ENCODE peak calls at places on chromosomes 4 and X, in ten cellular contexts. U is osteocyte, L is ascending aorta, I is neural crest cell, M is cardiac muscle cell, R is hepatocyte, S is heart right ventricle, H is right lobe of liver, D is endothelial cell, W is WERI-Rb-1. C is an unnamed sample.

GRCh38 chr4:121273191-121273590 is 107.6 kb downstream of the QRFPR start:
- DNase-seq in U (no peak), L (no peak), I (no peak), M (no peak), R (no peak), S (no peak), H (no peak), D (no peak), W (no peak), C (no peak)

GRCh38 chr4:76090241-76090691 is 15.8 kb downstream of the ART3 start:
- DNase-seq in U (no peak), L (no peak), I (no peak), M (no peak), R (peak), S (no peak), H (no peak), D (no peak), W (no peak), C (peak)

GRCh38 chrX:15464704-15465103 is 28.4 kb downstream of the PIR start:
- DNase-seq in U (no peak), L (no peak), I (no peak), M (no peak), R (no peak), S (no peak), H (no peak), D (no peak), W (no peak), C (no peak)

GRCh38 chr4:687048-687974 is 1.6 kb downstream of the SLC49A3 start:
- DNase-seq in U (no peak), L (peak), I (no peak), M (no peak), R (peak), S (peak), H (peak), D (no peak), W (peak), C (peak)

GRCh38 chr4:3070709-3071500 is 3.4 kb downstream of the HTT-AS start:
- DNase-seq in U (no peak), L (no peak), I (no peak), M (no peak), R (no peak), S (no peak), H (no peak), D (no peak), W (no peak), C (peak)

GRCh38 chrX:149470960-149471359 is 34.1 kb downstream of the IDS start:
- DNase-seq in U (peak), L (no peak), I (peak), M (peak), R (peak), S (peak), H (peak), D (peak), W (peak), C (peak)

GRCh38 chr4:101232074-101232776 is 115.1 kb downstream of the PPP3CA start:
- DNase-seq in U (peak), L (peak), I (no peak), M (no peak), R (peak), S (no peak), H (no peak), D (no peak), W (no peak), C (peak)

GRCh38 chr4:24988776-24989175 is 42.0 kb downstream of the LGI2 start:
- DNase-seq in U (no peak), L (no peak), I (no peak), M (peak), R (peak), S (no peak), H (no peak), D (peak), W (peak), C (peak)

GRCh38 chr4:159417006-159417405 is 314.1 kb downstream of the RAPGEF2 start:
- DNase-seq in U (no peak), L (no peak), I (no peak), M (no peak), R (no peak), S (no peak), H (no peak), D (no peak), W (no peak), C (no peak)

GRCh38 chrX:123322531-123322930 is 138.5 kb downstream of the GRIA3 start:
- DNase-seq in U (no peak), L (no peak), I (no peak), M (no peak), R (peak), S (no peak), H (no peak), D (no peak), W (no peak), C (no peak)

GRCh38 chr4:101258782-101259353 is 88.5 kb downstream of the PPP3CA start:
- DNase-seq in U (no peak), L (no peak), I (no peak), M (no peak), R (no peak), S (no peak), H (no peak), D (no peak), W (no peak), C (peak)

GRCh38 chr4:169024762-169025161 is 14.7 kb upstream of the CBR4 start:
- DNase-seq in U (no peak), L (no peak), I (no peak), M (peak), R (peak), S (no peak), H (no peak), D (no peak), W (peak), C (peak)

GRCh38 chrX:109797311-109797975 is 64.4 kb upstream of the ACSL4 start:
- DNase-seq in U (no peak), L (no peak), I (no peak), M (no peak), R (no peak), S (no peak), H (peak), D (no peak), W (no peak), C (no peak)

GRCh38 chr4:14169460-14169859 is 541.9 kb upstream of the BOD1L1 start:
- DNase-seq in U (no peak), L (no peak), I (no peak), M (no peak), R (no peak), S (no peak), H (no peak), D (no peak), W (no peak), C (peak)

GRCh38 chr4:82354788-82355187 is 19.0 kb downstream of the HNRNPD start:
- DNase-seq in U (no peak), L (no peak), I (no peak), M (no peak), R (no peak), S (no peak), H (no peak), D (no peak), W (no peak), C (no peak)

GRCh38 chr4:164012396-164013027 is 518.0 kb downstream of the TMA16 start:
- DNase-seq in U (no peak), L (no peak), I (peak), M (peak), R (peak), S (no peak), H (no peak), D (peak), W (peak), C (no peak)

GRCh38 chrX:10022580-10023245 is 55.6 kb downstream of the CLDN34 start:
- DNase-seq in U (no peak), L (no peak), I (no peak), M (no peak), R (no peak), S (peak), H (no peak), D (no peak), W (peak), C (peak)

GRCh38 chr4:175961604-175962003 is 104.0 kb upstream of the WDR17 start:
- DNase-seq in U (no peak), L (no peak), I (no peak), M (no peak), R (no peak), S (no peak), H (no peak), D (no peak), W (no peak), C (no peak)

GRCh38 chr4:6912412-6912811 is 2.8 kb downstream of the TBC1D14 start:
- DNase-seq in U (no peak), L (no peak), I (no peak), M (no peak), R (no peak), S (no peak), H (no peak), D (no peak), W (no peak), C (no peak)

GRCh38 chrX:2423293-2423692 is 77.5 kb downstream of the DHRSX start:
- DNase-seq in U (no peak), L (no peak), I (no peak), M (no peak), R (no peak), S (no peak), H (no peak), D (no peak), W (no peak), C (peak)

GRCh38 chr4:9933184-9933583 is 88.1 kb downstream of the SLC2A9 start:
- DNase-seq in U (no peak), L (no peak), I (no peak), M (no peak), R (no peak), S (no peak), H (no peak), D (no peak), W (no peak), C (no peak)

GRCh38 chr4:98544818-98545399 is 113.5 kb downstream of the TSPAN5 start:
- DNase-seq in U (no peak), L (no peak), I (no peak), M (no peak), R (no peak), S (no peak), H (no peak), D (no peak), W (no peak), C (no peak)

GRCh38 chr4:4606321-4606720 is 64.5 kb upstream of the STX18 start:
- DNase-seq in U (no peak), L (no peak), I (no peak), M (no peak), R (no peak), S (no peak), H (no peak), D (no peak), W (no peak), C (peak)

GRCh38 chr4:118869808-118870342 is 18.8 kb upstream of the SYNPO2 start:
- DNase-seq in U (no peak), L (no peak), I (no peak), M (no peak), R (no peak), S (no peak), H (no peak), D (no peak), W (no peak), C (peak)

GRCh38 chrX:16212436-16212835 is 45.2 kb downstream of the MAGEB17 start:
- DNase-seq in U (no peak), L (no peak), I (no peak), M (peak), R (peak), S (no peak), H (peak), D (peak), W (no peak), C (peak)

GRCh38 chr4:80484707-80485106 is 149.2 kb downstream of the CFAP299 start:
- DNase-seq in U (no peak), L (no peak), I (no peak), M (no peak), R (no peak), S (no peak), H (no peak), D (no peak), W (no peak), C (no peak)

GRCh38 chr4:55029838-55030503 is 95.4 kb downstream of the KDR start:
- DNase-seq in U (no peak), L (no peak), I (no peak), M (no peak), R (no peak), S (no peak), H (no peak), D (peak), W (no peak), C (no peak)

GRCh38 chr4:17057035-17057434 is 158.6 kb upstream of the LDB2 start:
- DNase-seq in U (no peak), L (no peak), I (no peak), M (no peak), R (no peak), S (no peak), H (no peak), D (no peak), W (no peak), C (no peak)

GRCh38 chr4:98689507-98690174 is 31.2 kb upstream of the TSPAN5 start:
- DNase-seq in U (no peak), L (no peak), I (no peak), M (no peak), R (no peak), S (no peak), H (no peak), D (no peak), W (no peak), C (no peak)

GRCh38 chr4:122010610-122011009 is 58.8 kb upstream of the TRPC3 start:
- DNase-seq in U (no peak), L (no peak), I (no peak), M (no peak), R (no peak), S (no peak), H (no peak), D (no peak), W (no peak), C (no peak)

GRCh38 chrX:45840411-45840950 is 639.8 kb upstream of the DIPK2B start:
- DNase-seq in U (no peak), L (no peak), I (no peak), M (no peak), R (no peak), S (no peak), H (no peak), D (no peak), W (no peak), C (no peak)

GRCh38 chr4:113781439-113782040 is 20.0 kb upstream of the CAMK2D start:
- DNase-seq in U (no peak), L (no peak), I (no peak), M (peak), R (peak), S (no peak), H (no peak), D (no peak), W (no peak), C (no peak)

GRCh38 chr4:2266821-2267220 is 4.9 kb upstream of the MXD4 start:
- DNase-seq in U (no peak), L (no peak), I (no peak), M (no peak), R (no peak), S (no peak), H (no peak), D (no peak), W (no peak), C (no peak)

GRCh38 chr4:2858451-2859217 is 15.0 kb downstream of the ADD1 start:
- DNase-seq in U (no peak), L (no peak), I (no peak), M (no peak), R (no peak), S (no peak), H (peak), D (no peak), W (no peak), C (no peak)

GRCh38 chrX:145002776-145003175 is 244.5 kb upstream of the SPANXN1 start:
- DNase-seq in U (no peak), L (no peak), I (no peak), M (no peak), R (no peak), S (no peak), H (no peak), D (no peak), W (no peak), C (no peak)

GRCh38 chrX:12950851-12951589 is 23.9 kb upstream of the TMSB4X start:
- DNase-seq in U (no peak), L (no peak), I (peak), M (peak), R (peak), S (peak), H (peak), D (peak), W (peak), C (no peak)
- TF ChIP-seq CTCF in U (peak), L (peak), I (peak), M (peak), R (peak), S (peak), H (peak), D (peak), W (peak), C (peak)

DNA sequence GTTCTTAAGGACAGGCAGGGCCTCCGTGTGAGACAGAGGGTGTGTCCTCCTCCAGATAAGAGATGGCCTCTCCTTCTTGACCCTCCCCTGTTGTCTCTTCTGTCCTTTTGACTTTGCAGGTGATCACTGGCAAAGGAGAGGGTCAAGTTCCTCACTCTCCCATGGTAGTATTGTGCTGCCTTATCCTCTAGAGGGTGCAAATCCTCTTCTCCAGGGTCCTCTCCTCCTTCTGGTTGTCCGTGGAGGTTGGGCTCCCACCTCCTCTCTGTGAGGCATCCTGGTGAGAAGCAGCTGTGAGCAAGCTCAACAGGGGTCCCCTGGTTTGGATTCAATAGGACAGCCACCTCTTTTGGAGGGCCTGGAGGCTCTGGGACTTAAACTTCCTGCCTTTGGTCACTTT is 44.8 kb downstream of the ZNF182 start:
- DNase-seq in U (no peak), L (no peak), I (no peak), M (peak), R (peak), S (no peak), H (no peak), D (no peak), W (no peak), C (no peak)
- TF ChIP-seq CTCF in U (no peak), L (no peak), I (peak), M (peak), R (peak), S (no peak), H (no peak), D (no peak), W (peak), C (peak)

GRCh38 chrX:107547621-107548020 is 80.7 kb upstream of the PRPS1 start:
- DNase-seq in U (no peak), L (no peak), I (no peak), M (no peak), R (no peak), S (peak), H (no peak), D (no peak), W (no peak), C (no peak)

GRCh38 chrX:107537815-107538214 is 88.4 kb downstream of the FRMPD3 start:
- DNase-seq in U (no peak), L (no peak), I (peak), M (peak), R (peak), S (no peak), H (no peak), D (peak), W (peak), C (peak)

GRCh38 chrX:107541244-107541643 is 87.1 kb upstream of the PRPS1 start:
- DNase-seq in U (no peak), L (no peak), I (no peak), M (no peak), R (peak), S (no peak), H (no peak), D (no peak), W (no peak), C (peak)

GRCh38 chrX:107542500-107542899 is 85.8 kb upstream of the PRPS1 start:
- DNase-seq in U (no peak), L (no peak), I (peak), M (no peak), R (peak), S (no peak), H (no peak), D (no peak), W (peak), C (no peak)
- TF ChIP-seq CTCF in U (peak), L (no peak), I (peak), M (peak), R (peak), S (no peak), H (no peak), D (no peak), W (peak), C (peak)

GRCh38 chrX:68498508-68499379 is at the start of gene YIPF6:
- DNase-seq in U (peak), L (peak), I (peak), M (peak), R (peak), S (peak), H (peak), D (peak), W (peak), C (peak)

GRCh38 chrX:68503830-68504229 is 5.0 kb downstream of the YIPF6 start:
- DNase-seq in U (no peak), L (no peak), I (no peak), M (no peak), R (no peak), S (no peak), H (no peak), D (no peak), W (no peak), C (no peak)

GRCh38 chrX:68500105-68500504 is 1.3 kb downstream of the YIPF6 start:
- DNase-seq in U (no peak), L (no peak), I (no peak), M (no peak), R (no peak), S (no peak), H (no peak), D (no peak), W (no peak), C (no peak)

GRCh38 chrX:68492583-68492982 is 6.3 kb upstream of the YIPF6 start:
- DNase-seq in U (no peak), L (no peak), I (no peak), M (no peak), R (no peak), S (no peak), H (no peak), D (no peak), W (no peak), C (no peak)

DNA sequence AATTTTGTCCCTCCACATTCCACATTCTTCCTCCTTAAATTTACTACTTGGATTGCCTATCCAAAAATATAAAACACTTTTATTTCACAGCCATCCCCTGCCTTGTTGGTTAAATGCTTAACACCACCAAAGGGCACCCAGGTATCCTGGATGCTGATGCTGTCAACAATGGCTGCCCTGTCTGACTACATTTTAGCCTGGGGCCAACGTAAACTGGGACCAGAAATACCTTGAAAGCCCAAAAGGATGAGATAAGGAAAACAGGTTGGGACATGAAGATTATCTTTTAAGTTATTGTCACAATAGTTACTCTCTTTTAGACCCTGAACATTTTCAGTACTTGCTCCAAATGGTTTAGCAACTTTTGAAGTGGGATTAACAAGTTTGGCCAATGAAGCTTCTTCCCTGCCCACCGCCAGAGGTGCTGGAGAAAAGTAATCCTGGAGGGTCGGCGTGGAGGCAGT is 775 bp upstream of the YIPF6 start:
- DNase-seq in U (no peak), L (no peak), I (no peak), M (no peak), R (no peak), S (no peak), H (no peak), D (peak), W (no peak), C (peak)
- TF ChIP-seq CTCF in U (peak), L (no peak), I (peak), M (peak), R (no peak), S (no peak), H (no peak), D (no peak), W (peak), C (no peak)

GRCh38 chr4:156294577-156294976 is 340.9 kb upstream of the CTSO start:
- DNase-seq in U (no peak), L (no peak), I (no peak), M (peak), R (peak), S (no peak), H (no peak), D (peak), W (peak), C (peak)
- TF ChIP-seq CTCF in U (peak), L (peak), I (peak), M (peak), R (peak), S (no peak), H (peak), D (peak), W (peak), C (peak)

DNA sequence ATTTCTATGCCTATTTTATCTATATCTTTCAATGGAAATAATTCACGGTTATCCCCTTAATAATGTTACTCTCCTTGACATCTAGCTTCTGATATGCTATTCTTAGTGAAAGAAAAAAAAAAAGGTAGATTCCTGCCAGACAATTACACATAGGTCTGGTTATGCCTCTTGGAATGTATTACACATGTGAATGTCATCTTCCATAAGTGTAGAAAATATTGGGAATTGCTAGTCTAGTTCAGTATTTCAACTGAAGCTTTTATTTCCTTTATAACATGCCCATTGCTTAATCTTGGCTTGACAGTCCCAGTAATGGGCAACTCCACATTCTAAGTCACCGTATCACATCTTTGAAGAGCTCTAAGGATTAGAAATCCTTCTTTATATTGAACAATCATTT is 25.4 kb upstream of the PPP1R2C start:
- DNase-seq in U (no peak), L (no peak), I (no peak), M (no peak), R (no peak), S (no peak), H (no peak), D (no peak), W (no peak), C (no peak)
- TF ChIP-seq CTCF in U (no peak), L (no peak), I (no peak), M (no peak), R (no peak), S (no peak), H (no peak), D (no peak), W (no peak), C (no peak)

C was measured in HFFc6.